ENCODE peak calls at places on chromosome 14, in six cellular contexts. P is psoas muscle, N is astrocyte, I is GM23338, H is hepatocyte, G is PC-9. L is an unnamed sample. For H3K4me1, the result is how much of the 10 kb centered on the place peaks cover.

GRCh38 chr14:55609681-55610080 is 29.7 kb downstream of the KTN1 start:
- DNase-seq in I (peak), H (no peak), N (peak), P (no peak), G (peak), L (no peak)

GRCh38 chr14:92880351-92880750 is 42.6 kb upstream of the CHGA start:
- DNase-seq in I (no peak), H (no peak), P (no peak), N (no peak), G (no peak), L (no peak)

GRCh38 chr14:65131176-65131765 is 29.0 kb upstream of the MAX start:
- DNase-seq in N (peak), H (peak), P (no peak), I (peak), G (peak), L (peak)

GRCh38 chr14:87705439-87705896 is 287.5 kb downstream of the GALC start:
- DNase-seq in H (no peak), N (peak), G (no peak), P (no peak), I (no peak), L (no peak)

GRCh38 chr14:95270203-95270602 is 49.5 kb downstream of the CLMN start:
- DNase-seq in H (no peak), P (no peak), I (no peak), G (no peak), N (no peak), L (no peak)

GRCh38 chr14:48970995-48971394 is 615.2 kb downstream of the RPS29 start:
- DNase-seq in P (no peak), G (no peak), H (no peak), I (no peak), N (peak), L (no peak)

GRCh38 chr14:75554482-75554881 is 23.9 kb upstream of the FLVCR2 start:
- DNase-seq in G (peak), N (peak), H (peak), I (no peak), P (no peak), L (peak)

GRCh38 chr14:64971890-64972785 is at the start of gene RAB15:
- DNase-seq in I (peak), N (no peak), H (peak), G (peak), P (peak), L (no peak)

GRCh38 chr14:61421212-61421923 is 100.0 kb downstream of the PRKCH start:
- DNase-seq in G (no peak), H (no peak), P (no peak), I (no peak), N (no peak), L (no peak)

GRCh38 chr14:101442451-101442850 is 118.8 kb upstream of the DIO3 start:
- DNase-seq in P (no peak), H (no peak), N (peak), G (no peak), I (no peak), L (no peak)

GRCh38 chr14:50792634-50793068 is 38.3 kb downstream of the NIN start:
- DNase-seq in I (no peak), H (no peak), P (peak), N (no peak), G (no peak), L (no peak)

GRCh38 chr14:30034049-30034635 is 106.5 kb upstream of the PRKD1 start:
- DNase-seq in N (peak), P (no peak), G (no peak), H (no peak), I (peak), L (no peak)

GRCh38 chr14:104505085-104506074 is 74.2 kb upstream of the C14orf180 start:
- DNase-seq in H (no peak), G (no peak), I (no peak), P (no peak), N (no peak), L (no peak)
- H3K4me1 ChIP-seq in H (under half), G (under half), I (under half), P (under half), N (under half), L (under half)

DNA sequence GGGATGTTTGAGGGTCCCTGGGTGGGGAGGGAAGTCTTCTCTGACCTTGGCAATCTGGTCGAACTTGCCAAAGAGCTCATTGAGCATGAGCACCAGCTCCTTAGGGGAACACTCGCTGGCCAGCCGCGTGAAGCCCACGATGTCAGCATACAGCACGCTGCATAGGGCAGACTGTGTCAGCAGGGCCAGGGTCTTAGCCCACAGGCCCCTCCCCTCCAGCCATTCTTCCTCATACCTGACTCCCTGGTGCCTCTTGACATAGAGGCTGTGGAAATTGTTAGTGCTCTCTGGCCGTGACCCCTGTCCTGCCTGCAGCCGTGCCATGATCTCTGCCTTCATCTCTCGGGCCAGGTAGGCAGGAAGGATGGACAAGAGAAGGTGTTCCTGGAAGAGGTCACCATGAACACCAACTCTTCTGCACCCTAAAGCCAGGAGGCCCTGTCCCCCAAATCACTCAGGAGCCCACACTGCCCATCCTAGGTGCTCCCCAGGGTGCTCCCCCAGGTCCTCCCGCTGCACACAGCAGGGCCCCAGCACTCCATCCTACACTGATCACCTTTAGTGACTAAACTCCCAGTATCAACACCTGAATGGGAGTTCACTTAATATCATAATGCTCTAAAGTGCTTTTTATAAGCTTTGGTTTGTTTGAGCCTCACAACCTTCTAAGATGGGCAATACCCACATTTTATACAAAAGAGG is 3.7 kb downstream of the ADCY4 start:
- DNase-seq in G (no peak), I (no peak), H (no peak), N (no peak), P (no peak), L (no peak)
- H3K4me1 ChIP-seq in G (under half), I (under half), H (under half), N (under half), P (under half), L (under half)

GRCh38 chr14:73463411-73463810 is 5.1 kb upstream of the NUMB start:
- DNase-seq in G (no peak), P (peak), I (no peak), H (peak), N (peak), L (peak)

GRCh38 chr14:73467800-73468199 is 9.5 kb upstream of the NUMB start:
- DNase-seq in P (no peak), N (no peak), H (no peak), I (no peak), G (no peak), L (no peak)

GRCh38 chr14:73467377-73467776 is 9.0 kb upstream of the NUMB start:
- DNase-seq in P (no peak), I (no peak), N (peak), H (no peak), G (no peak), L (no peak)

GRCh38 chr14:73468808-73469386 is 10.6 kb upstream of the NUMB start:
- DNase-seq in H (no peak), P (no peak), I (no peak), G (no peak), N (no peak), L (no peak)

DNA sequence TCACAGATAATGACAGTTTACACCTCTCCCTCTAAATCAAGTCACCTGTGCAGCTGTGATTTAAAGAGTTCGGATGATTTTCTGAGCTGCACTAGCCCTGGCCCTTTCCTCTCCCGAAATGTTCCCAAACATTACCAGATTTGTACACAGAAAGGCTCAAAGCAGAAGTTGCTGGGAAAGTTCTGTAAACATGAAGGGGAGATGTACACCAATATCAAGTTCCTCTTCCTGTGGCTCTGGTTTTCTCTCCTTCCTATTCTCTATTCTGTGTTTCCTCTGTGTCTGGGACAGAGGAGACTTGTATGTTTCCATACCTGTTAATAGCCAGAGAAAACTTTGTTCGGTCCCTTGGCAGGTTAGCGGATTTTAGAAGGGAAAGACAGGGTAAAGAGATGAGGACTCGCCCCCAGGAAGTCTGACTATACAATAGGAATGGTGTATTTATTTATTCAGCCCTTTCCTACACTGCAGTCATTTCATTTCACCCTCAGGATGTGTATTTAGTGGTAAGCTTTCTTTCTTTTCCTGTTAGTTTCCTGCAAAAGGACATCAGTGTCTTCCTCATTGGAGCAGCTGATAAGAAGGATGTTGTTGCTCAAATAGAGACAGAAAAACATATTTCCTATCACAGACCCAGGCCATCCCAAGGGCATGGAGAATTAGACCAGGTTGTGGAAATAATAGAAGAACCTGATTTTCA is 7.6 kb upstream of the NUMB start:
- DNase-seq in G (no peak), I (no peak), N (no peak), H (no peak), P (no peak), L (no peak)
- H3K4me1 ChIP-seq in G (under half), I (under half), N (half or more), H (under half), P (under half), L (under half)

GRCh38 chr14:104690266-104690711 is 871 bp downstream of the INF2 start:
- DNase-seq in P (no peak), I (no peak), H (no peak), N (no peak), G (peak), L (no peak)
- H3K4me1 ChIP-seq in P (under half), I (under half), H (under half), N (half or more), G (under half), L (half or more)

GRCh38 chr14:100072783-100073346 is 7.6 kb downstream of the EVL start:
- DNase-seq in H (no peak), N (no peak), P (no peak), G (peak), I (peak), L (no peak)
- H3K4me1 ChIP-seq in H (under half), N (under half), P (under half), G (under half), I (under half), L (under half)

GRCh38 chr14:68140801-68141200 is 321.2 kb downstream of the RAD51B start:
- DNase-seq in H (no peak), P (no peak), G (no peak), I (no peak), N (no peak), L (no peak)

GRCh38 chr14:68135566-68135965 is 316.0 kb downstream of the RAD51B start:
- DNase-seq in I (no peak), N (peak), G (no peak), H (no peak), P (no peak), L (no peak)

GRCh38 chr14:68139466-68140110 is 320.0 kb downstream of the RAD51B start:
- DNase-seq in I (no peak), N (no peak), H (no peak), G (peak), P (no peak), L (no peak)

GRCh38 chr14:68140111-68140741 is 320.6 kb downstream of the RAD51B start:
- DNase-seq in N (peak), H (peak), I (peak), G (peak), P (no peak), L (peak)

DNA sequence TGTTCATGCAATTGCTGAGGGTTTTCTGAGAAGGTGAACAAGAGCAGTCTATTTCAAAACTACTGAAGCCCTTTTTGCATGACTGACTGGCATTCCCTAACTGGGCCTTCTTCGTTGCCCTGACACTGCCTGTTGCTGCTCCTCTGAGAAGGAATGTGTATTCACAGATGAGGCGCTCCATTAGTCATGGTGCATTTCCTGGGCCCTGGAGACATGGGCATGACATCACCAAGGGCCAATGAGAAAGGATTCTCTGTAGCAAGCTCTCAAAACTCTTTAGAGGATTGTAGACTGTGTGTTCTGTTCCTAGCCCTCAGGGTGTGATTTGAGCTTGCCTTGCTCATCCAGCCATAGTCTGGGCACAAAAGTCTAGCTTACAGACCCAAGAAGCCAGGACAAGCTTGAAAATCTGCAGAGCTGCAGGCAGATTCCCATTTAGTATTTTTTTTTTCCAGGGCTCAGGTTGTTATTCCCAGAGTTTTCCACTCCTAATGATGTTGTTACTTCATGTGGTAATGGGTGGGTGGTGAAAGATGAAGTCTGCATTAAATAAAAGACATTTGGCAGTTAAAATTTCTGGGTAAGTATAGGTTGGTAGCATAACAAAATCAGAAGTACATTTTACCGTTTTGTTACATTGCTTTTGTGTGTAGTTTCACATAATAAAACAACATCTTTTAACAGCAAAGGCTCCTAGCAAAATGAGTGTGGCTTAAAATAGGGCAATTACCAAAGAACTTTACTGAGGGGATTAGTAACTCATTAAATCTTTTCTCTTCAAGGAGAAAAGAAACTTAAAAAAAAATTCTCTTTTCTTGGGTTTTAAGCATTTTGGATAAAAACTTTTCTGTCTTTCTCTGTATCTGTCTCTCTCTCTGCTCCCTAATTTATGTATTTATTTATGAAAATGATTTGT is 318.4 kb downstream of the RAD51B start:
- DNase-seq in H (peak), I (peak), P (peak), N (peak), G (peak), L (peak)
- H3K4me1 ChIP-seq in H (half or more), I (under half), P (half or more), N (under half), G (half or more), L (half or more)

GRCh38 chr14:68680541-68681051 is 112.3 kb downstream of the ZFP36L1 start:
- DNase-seq in I (no peak), H (no peak), P (no peak), G (no peak), N (peak), L (no peak)

GRCh38 chr14:68681256-68681655 is 111.6 kb downstream of the ZFP36L1 start:
- DNase-seq in G (no peak), H (no peak), I (no peak), P (no peak), N (no peak), L (no peak)

GRCh38 chr14:68679301-68679700 is 113.6 kb downstream of the ZFP36L1 start:
- DNase-seq in I (no peak), H (no peak), P (no peak), G (no peak), N (no peak), L (no peak)

GRCh38 chr14:68678471-68678870 is 114.4 kb downstream of the ZFP36L1 start:
- DNase-seq in H (no peak), P (no peak), G (no peak), I (no peak), N (no peak), L (no peak)

DNA sequence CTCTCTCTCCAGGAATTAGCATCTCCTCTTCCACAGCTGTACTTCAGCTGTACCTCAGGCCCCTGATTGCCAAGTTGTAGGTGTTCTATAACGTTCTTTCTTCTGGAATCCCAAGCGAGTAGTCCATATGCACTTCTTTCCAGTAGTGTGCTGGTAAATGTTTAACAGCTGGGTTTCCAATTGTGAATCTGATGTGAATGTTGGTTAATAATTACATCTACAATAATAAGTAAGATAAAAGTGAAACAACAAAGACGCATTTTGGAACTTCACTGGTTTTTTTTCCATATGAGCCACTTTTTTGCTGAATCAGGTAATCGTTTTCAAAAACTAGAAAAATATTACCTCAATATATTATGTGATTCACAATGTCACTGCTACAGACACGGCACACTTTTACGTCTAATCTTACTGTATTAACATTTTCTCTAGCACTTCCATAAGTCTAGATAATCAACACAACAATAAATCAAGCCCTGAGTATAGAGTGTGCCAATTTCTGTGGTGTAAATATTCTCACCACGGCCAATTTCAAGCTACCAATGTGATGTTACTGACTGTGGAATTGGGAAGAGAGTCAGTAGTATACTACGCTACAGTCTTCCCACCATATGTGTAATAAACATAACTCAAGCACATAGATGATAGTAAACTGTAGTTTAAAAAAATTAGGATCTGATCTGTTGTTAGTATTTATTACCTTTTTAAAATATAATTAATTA is 113.0 kb downstream of the ZFP36L1 start:
- DNase-seq in I (no peak), H (no peak), P (no peak), N (no peak), G (no peak), L (no peak)
- H3K4me1 ChIP-seq in I (under half), H (under half), P (under half), N (under half), G (half or more), L (half or more)

DNA sequence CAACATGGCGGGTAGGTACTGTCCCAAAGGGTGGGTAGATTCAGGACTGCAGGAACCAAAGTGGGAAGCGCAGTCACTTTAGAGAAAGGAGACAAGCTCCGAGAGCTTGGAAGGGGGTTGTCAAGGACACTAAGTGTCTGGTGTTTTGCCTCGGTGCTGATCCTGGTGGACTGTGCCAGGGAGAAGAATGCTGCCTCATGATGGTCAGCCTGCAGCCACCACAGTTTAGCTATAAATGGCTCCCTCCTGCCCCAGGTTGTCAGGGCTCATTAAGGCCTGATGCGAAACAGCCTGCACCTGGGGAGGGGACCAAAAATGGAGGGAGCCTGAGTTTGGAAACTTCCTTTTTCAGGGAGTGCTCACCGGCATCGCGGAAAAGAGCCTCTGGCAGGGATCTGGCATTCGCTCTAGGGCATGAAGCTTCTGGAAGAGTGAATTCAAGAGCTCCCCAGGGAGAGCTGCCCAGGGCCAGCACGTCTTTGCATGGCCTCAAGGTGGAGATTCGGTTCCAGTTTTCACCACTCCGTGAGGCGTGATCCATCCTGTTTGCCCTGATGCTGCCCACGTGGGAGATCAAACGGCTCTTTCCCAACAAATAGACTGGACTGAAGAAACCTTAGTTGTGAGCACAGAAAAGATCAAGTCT is 164.0 kb downstream of the FOXN3 start:
- DNase-seq in H (no peak), G (no peak), I (peak), P (peak), N (no peak), L (no peak)
- H3K4me1 ChIP-seq in H (under half), G (under half), I (under half), P (under half), N (under half), L (under half)

GRCh38 chr14:24903337-24903736 is 146.6 kb downstream of the STXBP6 start:
- DNase-seq in I (no peak), N (peak), G (no peak), P (no peak), H (no peak), L (no peak)

GRCh38 chr14:24908592-24909236 is 141.2 kb downstream of the STXBP6 start:
- DNase-seq in N (no peak), G (no peak), P (no peak), I (no peak), H (no peak), L (no peak)

GRCh38 chr14:24909523-24910302 is 140.2 kb downstream of the STXBP6 start:
- DNase-seq in H (no peak), N (no peak), I (no peak), P (no peak), G (no peak), L (no peak)

GRCh38 chr14:24900281-24900868 is 149.6 kb downstream of the STXBP6 start:
- DNase-seq in G (no peak), I (no peak), P (no peak), N (peak), H (no peak), L (no peak)

DNA sequence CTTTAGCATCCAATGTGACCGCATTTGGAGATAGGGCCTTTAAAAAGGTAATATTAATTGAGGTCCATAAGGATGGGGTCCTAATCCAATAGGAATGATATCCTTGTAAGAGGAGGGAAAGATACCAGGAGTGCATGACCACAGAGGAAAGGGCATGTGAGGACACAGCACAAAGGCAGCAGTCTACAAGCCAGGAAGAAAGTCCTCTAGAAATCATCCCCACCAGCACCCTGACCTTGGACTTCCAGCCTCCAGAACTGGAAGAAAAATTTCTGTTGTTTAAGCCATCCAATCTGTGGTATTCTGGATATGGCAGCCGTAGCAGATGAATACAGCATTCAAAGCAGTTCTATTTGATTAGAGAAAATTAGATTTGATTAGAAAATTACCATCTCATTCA is 145.4 kb downstream of the STXBP6 start:
- DNase-seq in I (no peak), G (no peak), P (no peak), H (no peak), N (no peak), L (no peak)
- H3K4me1 ChIP-seq in I (under half), G (under half), P (under half), H (under half), N (under half), L (under half)

L was measured in keratinocyte.